ENCODE peak calls at places on chromosome 15, in four cellular contexts. J is stimulated activated CD4-positive, alpha-beta T cell treated with anti-CD3 and anti-CD28 coated beads, Interleukin-4, amount 100 ng/mL, for 1 hour; Q is NCI-H460; C is A549. O is an unnamed sample.

GRCh38 chr15:99504823-99505551 is 60.8 kb upstream of the MEF2A start:
- DNase-seq in J (no peak), Q (no peak), C (no peak), O (peak; percentile 62)

GRCh38 chr15:43266386-43266785 is 342 bp downstream of the TGM5 start:
- DNase-seq in J (no peak), Q (no peak), C (no peak), O (no peak)

GRCh38 chr15:88878720-88879184 is 16.6 kb downstream of the HAPLN3 start:
- DNase-seq in J (peak; percentile 43), Q (peak; percentile 63), C (peak; percentile 87), O (peak; percentile 65)

GRCh38 chr15:35252351-35252865 is 167.3 kb upstream of the NANOGP8 start:
- DNase-seq in J (no peak), Q (no peak), C (no peak), O (no peak)

GRCh38 chr15:47876986-47877385 is 159.7 kb downstream of the SEMA6D start:
- DNase-seq in J (no peak), Q (no peak), C (no peak), O (no peak)

GRCh38 chr15:40809051-40809450 is 1.8 kb upstream of the DNAJC17 start:
- DNase-seq in J (no peak), Q (no peak), C (no peak), O (no peak)

GRCh38 chr15:39199076-39199475 is 381.8 kb upstream of the THBS1 start:
- DNase-seq in J (no peak), Q (no peak), C (no peak), O (no peak)

GRCh38 chr15:33915571-33916407 is 52.5 kb upstream of the CHRM5 start:
- DNase-seq in J (no peak), Q (no peak), C (no peak), O (no peak)

GRCh38 chr15:59689626-59690236 is 611 bp upstream of the BNIP2 start:
- DNase-seq in J (peak; percentile 59), Q (peak; percentile 72), C (no peak), O (no peak)

GRCh38 chr15:45948226-45948625 is 313.4 kb downstream of the SQOR start:
- DNase-seq in J (no peak), Q (no peak), C (no peak), O (no peak)